ENCODE peak calls at places on chromosomes 11 and 22, in seven cellular contexts. G, Z, F, O, D, L and N are unnamed samples. For H3K9me2, the result is how much of the 10 kb centered on the place peaks cover.

GRCh38 chr11:106162190-106162589 is 84.7 kb downstream of the AASDHPPT start:
- DNase-seq in F (no peak), L (no peak), D (no peak), O (no peak), Z (no peak), G (no peak), N (no peak)

GRCh38 chr11:12973529-12974181 is 35.5 kb upstream of the RASSF10 start:
- DNase-seq in G (no peak), D (no peak), Z (no peak), O (peak), F (no peak), L (no peak), N (no peak)

GRCh38 chr22:39713799-39714290 is 143.3 kb downstream of the CACNA1I start:
- DNase-seq in L (no peak), F (no peak), O (no peak), G (no peak), Z (no peak), D (no peak), N (no peak)

GRCh38 chr11:64430570-64430969 is 71.6 kb downstream of the RPS6KA4 start:
- DNase-seq in D (no peak), F (no peak), O (no peak), G (no peak), Z (no peak), L (no peak), N (no peak)

GRCh38 chr22:18096823-18097222 is 13.8 kb upstream of the TUBA8 start:
- DNase-seq in Z (no peak), O (no peak), G (no peak), F (no peak), L (no peak), D (no peak), N (no peak)

GRCh38 chr11:115458877-115459276 is 45.3 kb downstream of the CADM1 start:
- DNase-seq in D (no peak), Z (no peak), F (no peak), L (no peak), O (no peak), G (no peak), N (no peak)

GRCh38 chr11:116070555-116070954 is 566.3 kb upstream of the CADM1 start:
- DNase-seq in F (no peak), G (no peak), Z (no peak), O (no peak), L (no peak), D (no peak), N (no peak)

GRCh38 chr11:60338053-60338452 is 11.0 kb downstream of the MS4A6E start:
- DNase-seq in F (no peak), O (no peak), G (no peak), Z (no peak), L (no peak), D (no peak), N (no peak)

GRCh38 chr11:131195801-131196517 is 174.5 kb upstream of the NTM start:
- DNase-seq in Z (no peak), L (no peak), D (no peak), G (peak), F (no peak), O (peak), N (no peak)

GRCh38 chr11:57249384-57250319 is 12.6 kb upstream of the APLNR start:
- DNase-seq in L (peak), D (peak), O (peak), G (peak), Z (peak), F (peak), N (peak)

GRCh38 chr11:116600930-116601329 is 171.9 kb downstream of the BUD13 start:
- DNase-seq in L (no peak), O (no peak), Z (no peak), F (no peak), D (no peak), G (no peak), N (no peak)

GRCh38 chr22:17786435-17787158 is 12.3 kb upstream of the BID start:
- DNase-seq in L (peak), D (no peak), F (no peak), G (peak), Z (no peak), O (no peak), N (peak)

GRCh38 chr11:61697764-61698163 is 17.6 kb downstream of the DAGLA start:
- DNase-seq in O (no peak), G (no peak), F (no peak), Z (no peak), D (no peak), L (no peak), N (no peak)

GRCh38 chr11:92820860-92821259 is 148.6 kb upstream of the MTNR1B start:
- DNase-seq in O (no peak), L (no peak), Z (no peak), F (no peak), G (no peak), D (no peak), N (no peak)

GRCh38 chr11:17522655-17523054 is 21.6 kb downstream of the USH1C start:
- DNase-seq in L (no peak), O (no peak), F (no peak), G (no peak), D (no peak), Z (no peak), N (no peak)
- H3K9me2 ChIP-seq in L (under half), O (under half), F (under half), G (under half), D (under half), Z (under half), N (under half)

DNA sequence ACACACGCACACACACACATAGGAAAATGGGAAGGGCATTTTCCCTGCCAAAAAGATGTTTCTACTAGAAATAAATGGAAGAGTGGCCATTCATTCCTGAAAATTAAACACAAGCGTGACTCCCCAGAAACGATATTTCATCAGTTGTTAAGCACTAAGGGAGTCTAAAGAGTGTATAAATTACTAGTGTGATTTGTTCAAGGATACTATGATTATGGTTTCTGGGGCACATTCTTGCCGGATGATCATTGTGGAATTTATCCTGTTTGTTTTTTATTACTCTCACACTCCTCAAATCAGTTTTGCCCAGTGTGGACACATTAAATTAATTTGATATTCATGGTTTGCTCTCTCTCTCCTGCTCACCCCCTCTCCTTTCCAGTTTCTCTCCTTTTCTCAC is 16.4 kb upstream of the AMOTL1 start:
- DNase-seq in O (peak), L (no peak), Z (no peak), D (no peak), G (no peak), F (no peak), N (no peak)
- H3K9me2 ChIP-seq in O (under half), L (under half), Z (under half), D (under half), G (under half), F (under half), N (under half)

GRCh38 chr22:36850016-36850415 is 10.8 kb upstream of the NCF4 start:
- DNase-seq in D (no peak), Z (no peak), G (no peak), L (no peak), F (no peak), O (no peak), N (no peak)

GRCh38 chr22:36850682-36851081 is 10.1 kb upstream of the NCF4 start:
- DNase-seq in D (no peak), Z (no peak), O (no peak), G (no peak), F (no peak), L (no peak), N (no peak)

GRCh38 chr22:36852056-36852973 is 8.5 kb upstream of the NCF4 start:
- DNase-seq in F (no peak), Z (no peak), L (no peak), D (no peak), O (no peak), G (no peak), N (no peak)

GRCh38 chr22:36846271-36846670 is 14.5 kb upstream of the NCF4 start:
- DNase-seq in F (no peak), L (no peak), Z (no peak), D (no peak), G (no peak), O (no peak), N (no peak)

GRCh38 chr22:36846949-36847348 is 13.9 kb upstream of the NCF4 start:
- DNase-seq in F (no peak), D (no peak), L (no peak), O (no peak), G (no peak), Z (no peak), N (no peak)
- H3K9me2 ChIP-seq in F (under half), D (under half), L (under half), O (under half), G (under half), Z (under half), N (under half)

DNA sequence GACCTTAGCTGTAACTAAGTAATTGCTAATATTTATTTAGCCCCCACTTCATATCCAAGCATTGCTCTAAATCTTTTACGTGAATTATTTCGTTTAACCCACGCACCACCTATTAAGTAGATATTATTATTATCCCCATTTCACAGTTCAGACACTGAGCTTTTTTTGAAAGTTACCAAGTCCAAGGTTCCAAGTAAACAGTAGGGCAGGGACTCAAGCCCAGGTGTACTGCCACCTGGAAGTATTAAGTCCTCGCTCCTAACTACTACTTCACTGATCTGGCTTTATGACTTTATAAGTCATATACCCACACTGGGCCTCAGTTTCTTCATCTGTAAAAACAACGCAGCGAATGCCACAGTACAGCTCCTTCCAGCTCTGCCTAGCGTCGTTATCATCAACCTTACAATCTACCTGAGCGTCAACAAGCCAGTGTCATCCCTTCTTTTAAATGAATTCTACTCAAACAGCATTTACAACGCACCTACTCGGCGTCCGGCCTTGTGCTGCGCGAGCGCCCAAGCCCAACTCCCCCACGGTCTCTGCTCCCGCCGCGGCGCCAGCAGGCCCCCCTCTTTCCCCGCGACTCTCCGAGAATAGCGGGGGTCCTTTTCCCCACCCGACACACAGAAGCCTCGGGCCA is 624 bp downstream of the TMEM41B start:
- DNase-seq in F (peak), Z (no peak), D (peak), G (peak), L (peak), O (peak), N (peak)
- H3K9me2 ChIP-seq in F (under half), Z (under half), D (under half), G (under half), L (under half), O (under half), N (under half)

DNA sequence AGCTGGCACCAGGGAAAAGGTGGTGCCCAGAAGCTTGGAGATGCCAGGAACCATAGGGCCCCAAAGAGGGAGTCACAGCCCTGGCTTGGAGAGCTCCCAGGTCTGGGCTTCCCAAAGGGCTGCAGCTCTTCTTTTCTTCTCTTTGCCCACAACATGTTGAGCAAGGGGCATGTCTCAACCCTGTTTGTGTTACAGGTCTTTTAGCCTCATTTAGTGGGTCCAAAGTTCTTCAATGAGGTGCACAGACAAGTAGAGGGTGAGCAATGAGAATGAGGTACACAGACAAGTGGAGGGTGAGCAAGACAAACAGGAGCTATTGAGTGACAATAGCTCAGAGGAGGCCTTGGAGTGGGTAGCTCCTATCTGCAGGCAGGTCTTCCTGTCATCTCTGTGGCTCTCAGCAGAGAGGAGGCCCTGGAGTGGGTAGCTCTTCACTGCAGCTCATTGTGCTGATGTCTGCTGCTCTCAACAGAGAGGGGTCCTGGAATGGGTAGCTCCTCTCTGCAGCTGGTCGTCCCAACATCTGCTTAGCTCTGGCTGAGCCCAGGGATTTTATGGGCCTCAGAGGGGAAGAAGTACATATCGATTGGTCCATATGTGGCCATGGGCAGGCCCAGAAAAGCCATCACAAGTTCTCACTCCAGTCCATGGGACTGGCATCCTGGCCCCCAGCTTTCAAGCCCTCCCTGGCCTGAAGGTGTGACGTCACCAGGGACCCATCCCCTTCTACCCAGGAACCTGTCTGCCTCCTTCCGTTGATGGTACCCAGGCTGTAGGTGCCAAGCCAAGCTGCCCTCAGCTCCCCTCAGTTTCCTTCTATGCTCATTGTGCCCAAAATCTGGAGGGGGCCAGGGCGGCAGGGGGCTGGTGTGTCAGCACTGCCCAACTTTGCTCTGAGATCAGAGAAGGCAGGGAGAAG is 34.9 kb downstream of the WBP2NL start:
- DNase-seq in Z (no peak), L (peak), D (no peak), F (no peak), O (no peak), G (no peak), N (no peak)
- H3K9me2 ChIP-seq in Z (under half), L (under half), D (under half), F (under half), O (under half), G (under half), N (under half)